ENCODE peak calls at places on chromosomes 3 and 15, in nine cellular contexts. A is PC-3, H is hepatocyte, Y is GM23338, W is MM.1S, F is HCT116, P is OCI-LY7, E is SK-N-SH, N is GM23248. X is an unnamed sample.
A peak's percentile ranks its signal among the peaks of the same experiment; 100 is the strongest.

GRCh38 chr15:77032052-77032646 is 37.2 kb downstream of the PSTPIP1 start:
- DNase-seq in W (no peak), H (no peak), P (no peak), A (no peak), E (peak; percentile 23), Y (no peak), F (no peak), N (no peak), X (no peak)

GRCh38 chr3:157840513-157840912 is 265.7 kb downstream of the SHOX2 start:
- DNase-seq in N (no peak), H (no peak), E (no peak), A (no peak), F (no peak), P (no peak), Y (no peak), W (no peak), X (no peak)

GRCh38 chr3:178195824-178196223 is 340.4 kb upstream of the KCNMB2 start:
- DNase-seq in F (no peak), H (no peak), P (no peak), Y (no peak), E (no peak), N (peak; percentile 84), W (no peak), A (peak; percentile 51), X (no peak)

GRCh38 chr3:177126015-177126773 is 71.1 kb downstream of the TBL1XR1 start:
- DNase-seq in H (no peak), A (peak; percentile 67), W (no peak), F (no peak), E (no peak), P (no peak), Y (no peak), N (peak; percentile 93), X (no peak)

GRCh38 chr15:89524184-89524583 is 27.8 kb upstream of the RHCG start:
- DNase-seq in W (no peak), F (no peak), Y (no peak), N (no peak), H (no peak), P (no peak), E (no peak), A (no peak), X (no peak)

GRCh38 chr3:66326340-66326739 is 105.5 kb downstream of the SLC25A26 start:
- DNase-seq in F (no peak), E (no peak), W (no peak), A (no peak), Y (no peak), P (no peak), N (no peak), H (no peak), X (no peak)

GRCh38 chr3:60202052-60202753 is 1049.0 kb downstream of the FHIT start:
- DNase-seq in W (no peak), E (no peak), F (no peak), H (no peak), N (no peak), P (no peak), Y (no peak), A (no peak), X (no peak)

GRCh38 chr3:181729071-181729915 is 17.6 kb downstream of the SOX2 start:
- DNase-seq in W (no peak), A (no peak), N (no peak), F (no peak), P (no peak), E (no peak), Y (no peak), H (no peak), X (peak; percentile 72)

GRCh38 chr15:27249723-27250160 is 278.8 kb downstream of the GABRG3 start:
- DNase-seq in E (peak; percentile 70), W (no peak), Y (no peak), P (no peak), A (no peak), N (no peak), F (no peak), H (no peak), X (no peak)

GRCh38 chr3:142542054-142542453 is 36.5 kb downstream of the ATR start:
- DNase-seq in W (no peak), Y (no peak), H (no peak), F (no peak), E (no peak), A (no peak), N (no peak), P (no peak), X (no peak)

GRCh38 chr3:50325497-50326181 is 2.4 kb downstream of the TUSC2 start:
- DNase-seq in Y (no peak), W (no peak), N (no peak), F (no peak), A (no peak), H (no peak), E (no peak), P (no peak), X (no peak)

GRCh38 chr3:50323614-50324199 is 1.2 kb upstream of the HYAL2 start:
- DNase-seq in E (no peak), F (no peak), H (no peak), A (no peak), P (no peak), W (no peak), Y (no peak), N (no peak), X (no peak)

GRCh38 chr3:50323092-50323600 is 601 bp upstream of the HYAL2 start:
- DNase-seq in W (no peak), E (no peak), P (no peak), F (no peak), H (no peak), N (no peak), Y (no peak), A (no peak), X (no peak)

GRCh38 chr3:50326182-50326541 is 1.9 kb downstream of the TUSC2 start:
- DNase-seq in H (no peak), W (no peak), Y (no peak), A (no peak), E (no peak), F (no peak), N (no peak), P (no peak), X (no peak)

DNA sequence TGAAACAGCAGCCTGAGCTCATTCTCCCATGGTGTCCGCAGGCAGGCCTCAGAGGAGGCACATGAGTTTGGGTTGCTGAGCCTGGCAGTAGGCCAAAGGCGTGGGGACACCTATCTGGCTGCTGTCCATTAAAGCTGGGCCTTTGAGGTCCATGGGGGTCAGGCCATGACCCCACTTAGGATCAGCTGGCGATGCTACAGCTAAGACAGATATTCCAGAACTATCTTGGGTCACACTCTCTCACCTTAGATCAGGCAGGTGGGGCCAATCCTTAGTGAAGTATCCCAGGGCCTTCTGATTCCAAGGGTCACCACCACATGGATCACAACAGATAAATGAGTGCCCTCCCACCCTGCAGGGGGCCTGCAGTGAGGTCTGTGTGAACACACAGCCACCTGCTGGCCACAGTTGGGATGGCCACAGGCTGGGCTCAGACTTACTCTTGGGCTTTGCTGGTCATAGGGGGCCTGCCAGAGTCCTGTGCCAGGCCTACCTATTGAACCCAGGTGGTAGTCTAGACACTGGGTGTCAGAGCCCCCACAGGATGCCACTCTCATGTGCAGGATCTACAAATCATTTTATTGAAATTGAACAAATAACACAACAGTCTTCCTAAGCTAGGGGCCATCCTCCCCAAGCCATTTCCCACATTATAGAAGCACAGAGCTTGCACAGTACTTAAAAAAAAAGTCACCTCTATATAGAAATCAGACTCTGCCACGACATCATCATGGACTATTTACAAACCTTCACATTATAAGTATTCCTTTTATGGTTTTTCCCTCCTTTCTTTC is 2.0 kb upstream of the HYAL2 start:
- DNase-seq in A (peak; percentile 80), N (peak; percentile 75), F (peak; percentile 75), W (peak; percentile 47), Y (peak; percentile 95), H (peak; percentile 84), P (peak; percentile 70), E (peak; percentile 85), X (peak; percentile 92)
- H3K4me3 ChIP-seq in A (no peak overlapping the region), N (no peak overlapping the region), F (no peak overlapping the region), W (no peak overlapping the region), Y (no peak overlapping the region), H (no peak overlapping the region), P (no peak overlapping the region), E (no peak overlapping the region), X (no peak overlapping the region)

GRCh38 chr15:100060276-100060926 is 281.4 kb downstream of the ADAMTS17 start:
- DNase-seq in H (no peak), Y (no peak), P (no peak), W (no peak), N (peak; percentile 7), F (no peak), A (peak; percentile 77), E (no peak), X (no peak)
- TF ChIP-seq EZH2phosphoT487 in H (no peak), Y (no peak), P (no peak), W (no peak), N (no peak), F (no peak), A (no peak), E (no peak), X (no peak)

GRCh38 chr3:47475570-47476329 is at the start of gene SCAP:
- DNase-seq in E (peak; percentile 98), W (peak; percentile 91), Y (peak; percentile 95), H (peak; percentile 94), P (peak; percentile 94), N (peak; percentile 89), A (peak; percentile 91), F (peak; percentile 68), X (peak; percentile 97)

GRCh38 chr3:47476330-47476626 is 537 bp upstream of the SCAP start:
- DNase-seq in F (no peak), P (no peak), H (no peak), Y (no peak), N (no peak), W (no peak), E (no peak), A (no peak), X (no peak)

GRCh38 chr3:47478022-47478421 is 2.3 kb upstream of the SCAP start:
- DNase-seq in E (no peak), H (no peak), A (no peak), W (no peak), N (no peak), F (no peak), Y (no peak), P (no peak), X (no peak)

GRCh38 chr3:47475029-47475569 is 642 bp downstream of the SCAP start:
- DNase-seq in E (peak; percentile 50), Y (peak; percentile 34), W (peak; percentile 22), A (peak; percentile 51), H (peak; percentile 45), N (peak; percentile 69), F (no peak), P (no peak), X (peak; percentile 66)

DNA sequence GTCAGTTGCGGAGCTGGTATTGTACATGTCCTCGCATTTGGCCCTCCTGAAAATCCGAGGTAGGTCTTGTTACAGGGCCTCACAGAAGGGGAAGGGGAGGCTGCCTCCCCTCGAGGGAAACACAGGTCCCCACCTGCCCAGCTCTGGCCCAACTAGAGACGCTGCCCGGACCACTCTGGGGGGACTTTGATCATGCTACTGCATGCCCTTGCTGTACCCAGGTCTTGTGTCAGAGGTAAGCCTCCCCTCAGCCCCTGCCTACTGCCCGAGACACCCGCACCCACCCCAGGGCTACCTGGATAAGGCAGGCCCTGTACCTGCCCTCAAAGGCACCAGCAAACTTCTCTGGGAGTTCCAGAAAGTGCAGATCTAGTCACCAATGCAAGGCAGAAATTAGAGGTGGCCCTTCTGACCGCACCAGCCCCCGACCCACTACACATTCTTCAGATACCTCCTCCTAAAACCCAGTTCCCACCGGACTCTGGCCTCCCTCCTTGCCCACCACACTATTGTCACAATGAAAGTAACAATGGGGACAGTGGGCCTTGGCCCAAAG is 981 bp upstream of the SCAP start:
- DNase-seq in Y (no peak), P (no peak), W (no peak), E (no peak), N (no peak), F (no peak), H (no peak), A (no peak), X (no peak)
- H3K4me3 ChIP-seq in Y (no peak overlapping the region), P (no peak overlapping the region), W (no peak overlapping the region), E (peak overlapping the region; percentile 74), N (peak overlapping the region; percentile 92), F (peak overlapping the region; percentile 97), H (no peak overlapping the region), A (peak overlapping the region; percentile 88), X (peak overlapping the region; percentile 91)

GRCh38 chr15:48641416-48641815 is 4.1 kb downstream of the FBN1 start:
- DNase-seq in Y (peak; percentile 26), E (peak; percentile 42), P (peak; percentile 7), N (peak; percentile 60), F (no peak), H (no peak), A (peak; percentile 24), W (peak; percentile 48), X (no peak)
- TF ChIP-seq EZH2phosphoT487 in Y (no peak), E (no peak), P (no peak), N (peak; percentile 39), F (no peak), H (no peak), A (no peak), W (no peak), X (no peak)

X was measured in neural progenitor cell.